ENCODE peak calls at places on chromosomes 6 and 20, in nine cellular contexts. Q, F, Z, E, M, B, Y, C and V are unnamed samples.

GRCh38 chr20:17969276-17969883 is 562 bp downstream of the MGME1 start:
- DNase-seq in Q (peak; percentile 31), F (peak; percentile 13), Z (peak; percentile 37), E (peak; percentile 47), M (no peak), B (no peak), Y (no peak), C (no peak), V (peak; percentile 20)

GRCh38 chr20:42027746-42028268 is 409.6 kb upstream of the CHD6 start:
- DNase-seq in Q (no peak), F (no peak), Z (no peak), E (peak; percentile 74), M (no peak), B (no peak), Y (no peak), C (no peak), V (no peak)

GRCh38 chr6:48978016-48978415 is 485.0 kb downstream of the MMUT start:
- DNase-seq in Q (no peak), F (no peak), Z (peak; percentile 43), E (no peak), M (no peak), B (no peak), Y (no peak), C (no peak), V (no peak)

GRCh38 chr6:108744996-108745395 is 103.2 kb upstream of the ARMC2 start:
- DNase-seq in Q (no peak), F (no peak), Z (no peak), E (no peak), M (no peak), B (no peak), Y (no peak), C (no peak), V (no peak)

GRCh38 chr20:24738981-24739633 is 210.0 kb upstream of the CST7 start:
- DNase-seq in Q (no peak), F (no peak), Z (peak; percentile 10), E (no peak), M (no peak), B (no peak), Y (no peak), C (no peak), V (no peak)

GRCh38 chr6:166361080-166361429 is 18.7 kb upstream of the SFT2D1 start:
- DNase-seq in Q (peak; percentile 29), F (no peak), Z (peak; percentile 12), E (no peak), M (no peak), B (peak; percentile 31), Y (no peak), C (no peak), V (no peak)

GRCh38 chr6:65776332-65776731 is 69.3 kb upstream of the EYS start:
- DNase-seq in Q (no peak), F (no peak), Z (peak; percentile 5), E (no peak), M (no peak), B (no peak), Y (peak; percentile 8), C (no peak), V (no peak)

GRCh38 chr6:43076928-43077809 is 1.1 kb downstream of the PTK7 start:
- DNase-seq in Q (peak; percentile 40), F (no peak), Z (peak; percentile 25), E (peak; percentile 56), M (no peak), B (no peak), Y (peak; percentile 45), C (no peak), V (no peak)

GRCh38 chr20:50346372-50347347 is 156.0 kb downstream of the CEBPB start:
- DNase-seq in Q (peak; percentile 79), F (no peak), Z (peak; percentile 94), E (no peak), M (peak; percentile 97), B (peak; percentile 77), Y (no peak), C (no peak), V (no peak)

GRCh38 chr6:149248688-149249369 is 68.7 kb upstream of the TAB2 start:
- DNase-seq in Q (no peak), F (peak; percentile 35), Z (no peak), E (no peak), M (no peak), B (no peak), Y (no peak), C (no peak), V (no peak)

GRCh38 chr20:57851786-57852185 is 142.0 kb upstream of the PMEPA1 start:
- DNase-seq in Q (no peak), F (no peak), Z (no peak), E (no peak), M (no peak), B (no peak), Y (no peak), C (no peak), V (no peak)

GRCh38 chr20:6651016-6651415 is 116.5 kb upstream of the BMP2 start:
- DNase-seq in Q (peak; percentile 20), F (no peak), Z (peak; percentile 89), E (no peak), M (peak; percentile 92), B (peak; percentile 88), Y (no peak), C (no peak), V (no peak)

GRCh38 chr6:44116643-44117382 is 10.4 kb downstream of the MRPL14 start:
- DNase-seq in Q (peak; percentile 79), F (no peak), Z (peak; percentile 73), E (no peak), M (no peak), B (peak; percentile 58), Y (no peak), C (no peak), V (no peak)

GRCh38 chr20:36320898-36321695 is 15.0 kb downstream of the DLGAP4 start:
- DNase-seq in Q (no peak), F (no peak), Z (no peak), E (no peak), M (no peak), B (no peak), Y (no peak), C (no peak), V (no peak)

GRCh38 chr6:157944983-157945931 is 36.4 kb upstream of the SYNJ2 start:
- DNase-seq in Q (no peak), F (no peak), Z (peak; percentile 70), E (no peak), M (no peak), B (no peak), Y (no peak), C (peak; percentile 47), V (peak; percentile 60)

GRCh38 chr6:35757461-35758123 is 18.8 kb upstream of the CLPSL2 start:
- DNase-seq in Q (peak; percentile 50), F (no peak), Z (peak; percentile 46), E (no peak), M (no peak), B (peak; percentile 13), Y (peak; percentile 69), C (no peak), V (no peak)

GRCh38 chr6:56334937-56335336 is 87.6 kb upstream of the COL21A1 start:
- DNase-seq in Q (no peak), F (no peak), Z (peak; percentile 83), E (no peak), M (no peak), B (peak; percentile 81), Y (no peak), C (no peak), V (no peak)

GRCh38 chr6:87078983-87079616 is 15.8 kb downstream of the CGA start:
- DNase-seq in Q (peak; percentile 76), F (peak; percentile 34), Z (peak; percentile 69), E (peak; percentile 31), M (peak; percentile 65), B (peak; percentile 7), Y (peak; percentile 87), C (peak; percentile 31), V (peak; percentile 40)

GRCh38 chr20:36861875-36862801 is 13.8 kb upstream of the TLDC2 start:
- DNase-seq in Q (peak; percentile 93), F (no peak), Z (peak; percentile 84), E (peak; percentile 38), M (peak; percentile 98), B (peak; percentile 51), Y (no peak), C (no peak), V (no peak)

GRCh38 chr6:65170273-65170672 is 536.8 kb downstream of the EYS start:
- DNase-seq in Q (no peak), F (no peak), Z (peak; percentile 71), E (no peak), M (no peak), B (peak; percentile 5), Y (no peak), C (no peak), V (no peak)

GRCh38 chr6:142361765-142362540 is 60.1 kb downstream of the ADGRG6 start:
- DNase-seq in Q (peak; percentile 36), F (no peak), Z (peak; percentile 77), E (no peak), M (no peak), B (peak; percentile 93), Y (no peak), C (no peak), V (no peak)

GRCh38 chr6:66508433-66508832 is 801.4 kb upstream of the EYS start:
- DNase-seq in Q (peak; percentile 26), F (no peak), Z (peak; percentile 68), E (no peak), M (no peak), B (peak; percentile 5), Y (no peak), C (no peak), V (no peak)

GRCh38 chr20:48015136-48015925 is 230.1 kb upstream of the SULF2 start:
- DNase-seq in Q (no peak), F (no peak), Z (peak; percentile 15), E (no peak), M (no peak), B (no peak), Y (no peak), C (no peak), V (no peak)

GRCh38 chr6:117483645-117484016 is 1.2 kb downstream of the DCBLD1 start:
- DNase-seq in Q (peak; percentile 43), F (no peak), Z (peak; percentile 56), E (peak; percentile 33), M (no peak), B (no peak), Y (peak; percentile 59), C (no peak), V (no peak)

GRCh38 chr20:33697129-33697528 is 10.9 kb upstream of the E2F1 start:
- DNase-seq in Q (peak; percentile 82), F (no peak), Z (no peak), E (no peak), M (peak; percentile 86), B (no peak), Y (no peak), C (no peak), V (no peak)

GRCh38 chr20:4519530-4519929 is 202.2 kb upstream of the PRND start:
- DNase-seq in Q (no peak), F (no peak), Z (no peak), E (no peak), M (no peak), B (no peak), Y (peak; percentile 39), C (no peak), V (peak; percentile 2)

GRCh38 chr6:48069280-48069679 is 41.7 kb downstream of the PTCHD4 start:
- DNase-seq in Q (peak; percentile 10), F (no peak), Z (peak; percentile 31), E (peak; percentile 44), M (no peak), B (no peak), Y (no peak), C (no peak), V (no peak)

GRCh38 chr20:33490023-33490933 is at the start of gene CBFA2T2:
- DNase-seq in Q (peak; percentile 86), F (no peak), Z (peak; percentile 65), E (no peak), M (peak; percentile 84), B (peak; percentile 10), Y (no peak), C (peak; percentile 10), V (no peak)

GRCh38 chr6:131694832-131695426 is 6.3 kb downstream of the OR2A4 start:
- DNase-seq in Q (peak; percentile 86), F (no peak), Z (peak; percentile 76), E (peak; percentile 6), M (no peak), B (no peak), Y (peak; percentile 82), C (no peak), V (no peak)

GRCh38 chr6:136552054-136552453 is 1.8 kb upstream of the MAP7 start:
- DNase-seq in Q (no peak), F (no peak), Z (no peak), E (no peak), M (no peak), B (no peak), Y (no peak), C (no peak), V (no peak)

GRCh38 chr6:106026748-106027147 is 59.4 kb upstream of the PRDM1 start:
- DNase-seq in Q (peak; percentile 61), F (no peak), Z (peak; percentile 41), E (no peak), M (no peak), B (peak; percentile 50), Y (no peak), C (no peak), V (no peak)